ENCODE peak calls at places on chromosomes 12 and 14, in ten cellular contexts. U is mammary epithelial cell, B is fibroblast of lung, Y is HCT116, J is DND-41, O is neural progenitor cell, I is PC-3, A is keratinocyte, Z is astrocyte, V is neuronal stem cell. X is an unnamed sample.

GRCh38 chr14:103879570-103880333 is 32.4 kb upstream of the PPP1R13B start:
- DNase-seq in U (peak), B (no peak), Y (no peak), J (no peak), O (no peak), I (peak), A (no peak), Z (peak), V (no peak), X (no peak)

GRCh38 chr12:62014330-62014729 is 245.9 kb upstream of the USP15 start:
- DNase-seq in U (no peak), B (no peak), Y (no peak), J (no peak), O (no peak), I (no peak), A (no peak), Z (no peak), V (no peak), X (no peak)

GRCh38 chr12:5518584-5519365 is 86.9 kb downstream of the NTF3 start:
- DNase-seq in U (no peak), B (no peak), Y (no peak), J (no peak), O (peak), I (no peak), A (no peak), Z (no peak), V (no peak), X (no peak)

GRCh38 chr12:58502857-58503256 is 417.4 kb downstream of the LRIG3 start:
- DNase-seq in U (no peak), B (no peak), Y (no peak), J (no peak), O (peak), I (no peak), A (no peak), Z (no peak), V (no peak), X (peak)

GRCh38 chr12:101876861-101877815 is at the start of gene DRAM1:
- DNase-seq in U (peak), B (peak), Y (peak), J (peak), O (peak), I (peak), A (no peak), Z (peak), V (peak), X (peak)

GRCh38 chr14:96011609-96012008 is 27.6 kb upstream of the C14orf132 start:
- DNase-seq in U (no peak), B (no peak), Y (no peak), J (no peak), O (no peak), I (no peak), A (no peak), Z (no peak), V (no peak), X (no peak)

GRCh38 chr14:96121660-96122395 is 82.7 kb downstream of the C14orf132 start:
- DNase-seq in U (peak), B (peak), Y (no peak), J (no peak), O (no peak), I (no peak), A (no peak), Z (peak), V (no peak), X (peak)

GRCh38 chr12:9041321-9041720 is 52.0 kb downstream of the KLRG1 start:
- DNase-seq in U (peak), B (peak), Y (no peak), J (no peak), O (no peak), I (peak), A (no peak), Z (peak), V (no peak), X (peak)

GRCh38 chr12:30996752-30997151 is 70.2 kb downstream of the TSPAN11 start:
- DNase-seq in U (no peak), B (peak), Y (no peak), J (no peak), O (no peak), I (no peak), A (no peak), Z (no peak), V (no peak), X (no peak)

GRCh38 chr14:64845878-64846277 is 33.8 kb downstream of the SPTB start:
- DNase-seq in U (no peak), B (no peak), Y (no peak), J (no peak), O (peak), I (no peak), A (no peak), Z (peak), V (no peak), X (peak)

GRCh38 chr14:54622189-54622958 is 55.4 kb downstream of the SAMD4A start:
- DNase-seq in U (no peak), B (no peak), Y (no peak), J (no peak), O (no peak), I (no peak), A (no peak), Z (no peak), V (no peak), X (no peak)

GRCh38 chr12:3634348-3634747 is 118.6 kb downstream of the CRACR2A start:
- DNase-seq in U (no peak), B (no peak), Y (no peak), J (no peak), O (peak), I (no peak), A (no peak), Z (no peak), V (no peak), X (no peak)

GRCh38 chr12:52147983-52148540 is 43.8 kb downstream of the KRT80 start:
- DNase-seq in U (no peak), B (no peak), Y (no peak), J (no peak), O (no peak), I (no peak), A (peak), Z (no peak), V (no peak), X (no peak)

GRCh38 chr12:99137124-99137845 is 492.2 kb downstream of the APAF1 start:
- DNase-seq in U (no peak), B (no peak), Y (no peak), J (no peak), O (no peak), I (no peak), A (no peak), Z (no peak), V (no peak), X (no peak)

GRCh38 chr12:78149459-78149858 is 318.8 kb downstream of the NAV3 start:
- DNase-seq in U (no peak), B (peak), Y (no peak), J (no peak), O (no peak), I (no peak), A (no peak), Z (no peak), V (no peak), X (no peak)

GRCh38 chr12:49200882-49201594 is 12.2 kb upstream of the TUBA1A start:
- DNase-seq in U (peak), B (peak), Y (peak), J (no peak), O (no peak), I (peak), A (no peak), Z (peak), V (no peak), X (peak)

GRCh38 chr12:3135522-3136461 is 58.6 kb downstream of the TSPAN9 start:
- DNase-seq in U (peak), B (peak), Y (peak), J (peak), O (peak), I (peak), A (no peak), Z (peak), V (peak), X (peak)

GRCh38 chr14:69921052-69921451 is 41.8 kb downstream of the SMOC1 start:
- DNase-seq in U (peak), B (peak), Y (no peak), J (no peak), O (no peak), I (no peak), A (no peak), Z (peak), V (no peak), X (peak)

GRCh38 chr14:63493246-63493645 is 49.9 kb downstream of the PPP2R5E start:
- DNase-seq in U (peak), B (peak), Y (peak), J (no peak), O (peak), I (peak), A (no peak), Z (peak), V (peak), X (peak)

GRCh38 chr12:114508529-114509129 is 102.7 kb upstream of the TBX5 start:
- DNase-seq in U (peak), B (peak), Y (peak), J (peak), O (peak), I (peak), A (peak), Z (peak), V (peak), X (peak)

GRCh38 chr12:89364058-89364457 is 11.8 kb upstream of the DUSP6 start:
- DNase-seq in U (no peak), B (no peak), Y (no peak), J (no peak), O (no peak), I (no peak), A (no peak), Z (no peak), V (no peak), X (no peak)

GRCh38 chr14:31083781-31084180 is 57.6 kb upstream of the STRN3 start:
- DNase-seq in U (no peak), B (no peak), Y (no peak), J (no peak), O (peak), I (no peak), A (no peak), Z (no peak), V (no peak), X (no peak)

GRCh38 chr14:92539875-92540274 is 26.3 kb downstream of the RIN3 start:
- DNase-seq in U (no peak), B (peak), Y (no peak), J (no peak), O (no peak), I (no peak), A (no peak), Z (no peak), V (no peak), X (peak)

GRCh38 chr12:116604883-116605641 is 45.9 kb downstream of the MAP1LC3B2 start:
- DNase-seq in U (no peak), B (peak), Y (no peak), J (no peak), O (no peak), I (no peak), A (no peak), Z (no peak), V (no peak), X (no peak)

GRCh38 chr12:49503674-49504180 is 35.1 kb upstream of the KCNH3 start:
- DNase-seq in U (peak), B (peak), Y (peak), J (no peak), O (no peak), I (peak), A (no peak), Z (peak), V (no peak), X (peak)

GRCh38 chr12:27344246-27344645 is 11.6 kb downstream of the BMAL2 start:
- DNase-seq in U (peak), B (no peak), Y (no peak), J (no peak), O (no peak), I (peak), A (no peak), Z (no peak), V (no peak), X (no peak)

GRCh38 chr14:75018684-75019083 is 16.0 kb downstream of the EIF2B2 start:
- DNase-seq in U (no peak), B (no peak), Y (no peak), J (no peak), O (no peak), I (peak), A (no peak), Z (no peak), V (no peak), X (no peak)

GRCh38 chr12:106113446-106114083 is 25.2 kb downstream of the NUAK1 start:
- DNase-seq in U (peak), B (no peak), Y (no peak), J (no peak), O (no peak), I (no peak), A (no peak), Z (no peak), V (no peak), X (no peak)

GRCh38 chr14:69715725-69716482 is 51.0 kb upstream of the SRSF5 start:
- DNase-seq in U (peak), B (peak), Y (no peak), J (peak), O (no peak), I (no peak), A (no peak), Z (peak), V (no peak), X (peak)

GRCh38 chr12:109010259-109010658 is 10.6 kb downstream of the SVOP start:
- DNase-seq in U (no peak), B (no peak), Y (no peak), J (no peak), O (no peak), I (no peak), A (no peak), Z (no peak), V (no peak), X (no peak)

GRCh38 chr14:24398943-24399801 is at the start of gene NYNRIN:
- DNase-seq in U (no peak), B (no peak), Y (no peak), J (peak), O (peak), I (no peak), A (no peak), Z (peak), V (peak), X (peak)

GRCh38 chr14:36520601-36521525 is 831 bp upstream of the NKX2-1 start:
- DNase-seq in U (peak), B (peak), Y (peak), J (no peak), O (peak), I (peak), A (no peak), Z (no peak), V (peak), X (peak)

GRCh38 chr14:72643317-72643801 is 250.5 kb downstream of the DPF3 start:
- DNase-seq in U (peak), B (peak), Y (no peak), J (no peak), O (no peak), I (peak), A (peak), Z (peak), V (no peak), X (peak)

GRCh38 chr14:88095791-88096190 is 90.9 kb downstream of the GPR65 start:
- DNase-seq in U (no peak), B (no peak), Y (no peak), J (no peak), O (no peak), I (peak), A (no peak), Z (no peak), V (no peak), X (no peak)
- H3K4me3 ChIP-seq in U (no peak), B (no peak), Y (no peak), J (no peak), O (no peak), I (no peak), A (no peak), Z (no peak), V (no peak), X (no peak)

GRCh38 chr12:123474493-123475255 is 16.7 kb downstream of the SNRNP35 start:
- DNase-seq in U (no peak), B (no peak), Y (no peak), J (no peak), O (no peak), I (no peak), A (no peak), Z (no peak), V (no peak), X (no peak)
- H2AFZ ChIP-seq in U (no peak), B (no peak), Y (no peak), J (no peak), O (no peak), I (no peak), A (no peak), Z (no peak), V (no peak), X (no peak)

GRCh38 chr12:25456474-25456873 is 96.6 kb downstream of the LMNTD1 start:
- DNase-seq in U (no peak), B (no peak), Y (no peak), J (no peak), O (no peak), I (no peak), A (no peak), Z (no peak), V (no peak), X (no peak)
- H3K4me3 ChIP-seq in U (no peak), B (no peak), Y (no peak), J (no peak), O (no peak), I (no peak), A (no peak), Z (no peak), V (no peak), X (no peak)

DNA sequence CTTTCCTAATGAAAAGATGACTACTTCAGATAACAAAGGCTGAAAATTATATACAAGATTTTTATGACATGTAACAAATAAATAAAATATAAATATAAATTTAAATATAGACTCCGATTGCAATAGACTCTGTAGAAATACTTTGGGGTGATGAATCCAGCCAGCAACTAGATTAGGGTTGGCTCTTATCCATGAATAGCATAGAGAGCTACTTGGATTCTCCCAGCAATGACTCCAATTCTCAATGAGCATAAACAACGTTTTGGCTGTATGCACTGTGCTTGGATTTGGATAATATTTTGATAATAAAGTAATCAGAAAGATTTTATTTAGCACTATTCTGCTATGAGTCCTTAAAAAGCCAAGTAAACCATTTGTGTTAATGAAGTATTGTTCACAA is 58.0 kb upstream of the LRFN5 start:
- DNase-seq in U (no peak), B (peak), Y (no peak), J (no peak), O (no peak), I (no peak), A (no peak), Z (peak), V (no peak), X (peak)
- H2AFZ ChIP-seq in U (no peak), B (no peak), Y (no peak), J (no peak), O (no peak), I (no peak), A (no peak), Z (no peak), V (no peak), X (no peak)

DNA sequence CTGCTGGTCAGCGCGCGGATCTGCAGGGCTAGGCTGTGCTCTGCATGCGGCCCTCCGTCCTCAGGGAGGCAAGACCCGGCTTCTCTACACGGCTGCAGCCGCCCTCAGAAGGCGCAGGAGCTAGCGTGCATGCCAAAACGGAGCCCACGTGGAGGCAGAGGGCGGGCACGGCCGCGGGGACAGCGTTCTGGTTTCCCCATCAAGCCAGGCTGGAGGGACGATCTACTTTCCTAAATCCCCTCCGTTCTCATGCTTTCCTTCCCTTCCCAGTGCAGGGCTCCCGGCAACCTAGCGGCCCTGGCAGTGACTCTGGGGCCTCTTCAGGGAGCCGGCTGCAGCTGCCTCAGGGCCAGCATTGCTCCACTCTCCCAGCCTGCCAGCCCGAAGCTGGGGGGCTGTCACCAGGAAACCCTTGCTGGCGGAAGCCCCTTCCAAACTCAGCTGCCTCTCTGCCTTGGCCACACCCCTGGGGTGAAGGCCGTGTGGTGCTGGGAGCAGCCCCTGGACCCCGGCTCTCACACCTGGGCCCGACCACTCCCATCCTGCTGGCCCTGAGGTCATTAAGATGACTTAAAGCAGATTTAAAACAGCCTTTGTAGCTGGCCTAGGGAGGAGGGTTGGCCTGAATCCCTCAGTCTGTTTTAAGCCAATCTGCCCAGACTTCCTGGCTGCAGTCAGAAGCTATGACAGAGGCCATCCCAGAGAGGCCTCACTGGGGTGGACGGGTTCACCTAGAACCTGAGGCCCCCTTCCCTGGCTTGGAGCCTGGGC is 9.2 kb upstream of the GOLGA3 start:
- DNase-seq in U (no peak), B (peak), Y (no peak), J (no peak), O (no peak), I (no peak), A (no peak), Z (no peak), V (no peak), X (no peak)
- H3K4me3 ChIP-seq in U (no peak), B (no peak), Y (no peak), J (no peak), O (no peak), I (no peak), A (no peak), Z (no peak), V (no peak), X (no peak)

GRCh38 chr12:14239935-14240872 is 125.3 kb upstream of the ATF7IP start:
- DNase-seq in U (no peak), B (no peak), Y (no peak), J (no peak), O (no peak), I (peak), A (no peak), Z (peak), V (no peak), X (no peak)

GRCh38 chr12:14238224-14238792 is 127.2 kb upstream of the ATF7IP start:
- DNase-seq in U (no peak), B (peak), Y (no peak), J (no peak), O (no peak), I (peak), A (no peak), Z (no peak), V (no peak), X (peak)

GRCh38 chr12:14243941-14244340 is 121.5 kb upstream of the ATF7IP start:
- DNase-seq in U (no peak), B (no peak), Y (no peak), J (no peak), O (no peak), I (no peak), A (no peak), Z (no peak), V (no peak), X (no peak)

GRCh38 chr12:14239350-14239934 is 126.0 kb upstream of the ATF7IP start:
- DNase-seq in U (peak), B (peak), Y (no peak), J (peak), O (no peak), I (peak), A (no peak), Z (peak), V (no peak), X (no peak)

GRCh38 chr12:14240873-14241220 is 124.6 kb upstream of the ATF7IP start:
- DNase-seq in U (no peak), B (no peak), Y (no peak), J (no peak), O (no peak), I (no peak), A (no peak), Z (no peak), V (no peak), X (no peak)
- H2AFZ ChIP-seq in U (no peak), B (no peak), Y (no peak), J (no peak), O (peak), I (peak), A (peak), Z (no peak), V (peak), X (no peak)

DNA sequence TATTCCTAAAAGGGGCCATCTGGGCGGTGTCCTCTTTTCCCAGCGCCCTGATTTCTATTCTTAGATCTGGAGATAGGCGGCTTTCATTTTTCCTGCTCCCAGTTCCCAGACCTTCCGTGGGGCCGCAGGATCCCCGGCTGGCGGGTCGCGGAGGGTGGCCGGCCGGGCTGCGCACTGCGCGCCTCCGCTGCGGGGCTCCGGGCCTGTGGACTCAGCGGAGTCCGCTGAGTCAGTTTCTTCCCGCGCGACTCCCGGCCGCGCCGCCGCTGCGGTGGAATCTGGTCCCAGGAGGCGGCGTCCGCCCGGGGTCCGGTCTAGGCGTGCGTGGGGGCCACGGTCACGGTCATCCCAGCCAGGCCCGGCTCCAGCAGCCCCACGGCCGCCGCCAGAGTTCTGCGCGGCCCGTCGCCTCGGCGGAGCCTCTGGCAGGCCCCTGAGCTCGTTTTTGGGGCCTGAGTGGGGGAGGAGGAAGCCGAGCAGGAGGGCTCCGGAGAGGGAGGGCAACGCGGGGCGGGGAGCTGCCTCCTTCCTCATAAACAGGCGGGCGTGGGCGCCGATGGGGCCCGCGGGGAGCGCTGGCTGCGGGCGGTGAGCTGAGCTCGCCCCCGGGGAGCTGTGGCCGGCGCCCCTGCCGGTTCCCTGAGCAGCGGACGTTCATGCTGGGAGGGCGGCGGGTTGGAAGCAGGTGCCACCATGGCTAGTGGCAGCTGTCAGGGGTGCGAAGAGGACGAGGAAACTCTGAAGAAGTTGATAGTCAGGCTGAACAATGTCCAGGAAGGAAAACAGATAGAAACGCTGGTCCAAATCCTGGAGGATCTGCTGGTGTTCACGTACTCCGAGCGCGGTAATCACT is at the start of gene LRRK2:
- DNase-seq in U (peak), B (peak), Y (no peak), J (no peak), O (peak), I (no peak), A (no peak), Z (peak), V (peak), X (peak)
- H3K4me3 ChIP-seq in U (peak), B (peak), Y (no peak), J (no peak), O (peak), I (peak), A (peak), Z (peak), V (peak), X (peak)

X was measured in IMR-90.